ENCODE peak calls at places on chromosome 6, in six cellular contexts. One of them, this sample, is unnamed.

GRCh38 chr6:47161176-47161687 is 119.1 kb upstream of the ADGRF1 start:
- DNase-seq in HCT116: peak
- DNase-seq in endothelial cell: no peak
- DNase-seq in LoVo: peak
- DNase-seq in WERI-Rb-1: no peak
- DNase-seq in heart left ventricle: no peak
- DNase-seq in this sample: no peak

GRCh38 chr6:55886185-55886836 is 10.9 kb upstream of the BMP5 start:
- DNase-seq in LoVo: peak
- DNase-seq in HCT116: peak
- DNase-seq in WERI-Rb-1: no peak
- DNase-seq in heart left ventricle: no peak
- DNase-seq in endothelial cell: no peak
- DNase-seq in this sample: no peak

GRCh38 chr6:14876778-14877613 is 368.9 kb upstream of the JARID2 start:
- DNase-seq in endothelial cell: no peak
- DNase-seq in WERI-Rb-1: no peak
- DNase-seq in LoVo: no peak
- DNase-seq in heart left ventricle: no peak
- DNase-seq in HCT116: no peak
- DNase-seq in this sample: no peak

GRCh38 chr6:159582736-159583135 is 110.3 kb downstream of the SOD2 start:
- DNase-seq in WERI-Rb-1: no peak
- DNase-seq in HCT116: no peak
- DNase-seq in LoVo: no peak
- DNase-seq in endothelial cell: no peak
- DNase-seq in heart left ventricle: no peak
- DNase-seq in this sample: no peak

GRCh38 chr6:25280617-25280990 is 1.4 kb downstream of the CARMIL1 start:
- DNase-seq in HCT116: no peak
- DNase-seq in endothelial cell: no peak
- DNase-seq in heart left ventricle: no peak
- DNase-seq in LoVo: no peak
- DNase-seq in WERI-Rb-1: no peak
- DNase-seq in this sample: no peak

GRCh38 chr6:162681447-162681846 is 46.1 kb downstream of the PRKN start:
- DNase-seq in LoVo: no peak
- DNase-seq in WERI-Rb-1: no peak
- DNase-seq in heart left ventricle: no peak
- DNase-seq in endothelial cell: no peak
- DNase-seq in HCT116: no peak
- DNase-seq in this sample: no peak

GRCh38 chr6:154509421-154510143 is 903 bp downstream of the CNKSR3 start:
- DNase-seq in LoVo: peak
- DNase-seq in heart left ventricle: peak
- DNase-seq in HCT116: no peak
- DNase-seq in WERI-Rb-1: peak
- DNase-seq in endothelial cell: peak
- DNase-seq in this sample: no peak

GRCh38 chr6:101401792-101402617 is 8.5 kb downstream of the GRIK2 start:
- DNase-seq in WERI-Rb-1: no peak
- DNase-seq in endothelial cell: peak
- DNase-seq in LoVo: no peak
- DNase-seq in heart left ventricle: peak
- DNase-seq in HCT116: no peak
- DNase-seq in this sample: no peak

GRCh38 chr6:39266375-39266774 is 37.1 kb upstream of the KCNK5 start:
- DNase-seq in endothelial cell: no peak
- DNase-seq in WERI-Rb-1: no peak
- DNase-seq in LoVo: no peak
- DNase-seq in HCT116: no peak
- DNase-seq in heart left ventricle: no peak
- DNase-seq in this sample: no peak

GRCh38 chr6:28643017-28643740 is 117.5 kb downstream of the GPX5 start:
- DNase-seq in WERI-Rb-1: peak
- DNase-seq in LoVo: peak
- DNase-seq in endothelial cell: peak
- DNase-seq in heart left ventricle: no peak
- DNase-seq in HCT116: peak
- DNase-seq in this sample: no peak

GRCh38 chr6:79137671-79138070 is 59.6 kb upstream of the PHIP start:
- DNase-seq in LoVo: no peak
- DNase-seq in HCT116: no peak
- DNase-seq in heart left ventricle: no peak
- DNase-seq in endothelial cell: no peak
- DNase-seq in WERI-Rb-1: no peak
- DNase-seq in this sample: no peak

GRCh38 chr6:56772737-56773184 is 130.1 kb upstream of the DST start:
- DNase-seq in heart left ventricle: peak
- DNase-seq in endothelial cell: no peak
- DNase-seq in LoVo: peak
- DNase-seq in HCT116: no peak
- DNase-seq in WERI-Rb-1: no peak
- DNase-seq in this sample: no peak

GRCh38 chr6:67558985-67559384 is 1076.1 kb upstream of the ADGRB3 start:
- DNase-seq in heart left ventricle: no peak
- DNase-seq in HCT116: no peak
- DNase-seq in endothelial cell: no peak
- DNase-seq in LoVo: no peak
- DNase-seq in WERI-Rb-1: no peak
- DNase-seq in this sample: no peak